ENCODE peak calls at places on chromosomes 13 and 19, in ten cellular contexts. G is IMR-90, W is retinal pigment epithelial cell, J is heart left ventricle, Q is lower leg skin, T is GM23338, V is NB4, K is body of pancreas, S is lung, N is tibial nerve. D is an unnamed sample.

GRCh38 chr19:6587998-6588507 is 2.9 kb downstream of the CD70 start:
- DNase-seq in T (peak), S (no peak), G (no peak), N (no peak), Q (no peak), K (no peak), J (no peak), W (no peak), V (no peak), D (no peak)

GRCh38 chr13:50757021-50757420 is 86.5 kb downstream of the DLEU7 start:
- DNase-seq in V (no peak), Q (no peak), G (no peak), S (no peak), J (no peak), T (no peak), N (no peak), W (no peak), K (no peak), D (peak)

GRCh38 chr13:110716235-110716505 is 2.7 kb downstream of the ING1 start:
- DNase-seq in G (no peak), N (peak), W (no peak), J (peak), T (peak), K (peak), S (peak), V (peak), Q (peak), D (no peak)

GRCh38 chr13:110818747-110819146 is 96.1 kb downstream of the ANKRD10 start:
- DNase-seq in G (no peak), Q (no peak), J (no peak), W (no peak), T (no peak), S (no peak), K (no peak), N (no peak), V (no peak), D (no peak)

GRCh38 chr13:22278336-22278929 is 607.6 kb downstream of the FGF9 start:
- DNase-seq in J (no peak), K (peak), N (peak), V (peak), T (peak), W (no peak), S (peak), Q (peak), G (peak), D (peak)

GRCh38 chr13:39185326-39185725 is 147.1 kb downstream of the NHLRC3 start:
- DNase-seq in Q (no peak), V (no peak), K (no peak), J (no peak), T (no peak), W (no peak), G (no peak), S (no peak), N (no peak), D (peak)

GRCh38 chr13:111510502-111511218 is 190.2 kb downstream of the TEX29 start:
- DNase-seq in S (no peak), V (no peak), G (no peak), N (no peak), Q (no peak), T (no peak), W (no peak), K (no peak), J (no peak), D (no peak)

GRCh38 chr19:34189199-34189916 is 17.1 kb downstream of the LSM14A start:
- DNase-seq in Q (no peak), T (no peak), J (no peak), W (no peak), G (no peak), V (no peak), S (no peak), K (no peak), N (no peak), D (no peak)

GRCh38 chr19:8460516-8461298 is 15.9 kb downstream of the HNRNPM start:
- DNase-seq in K (no peak), S (no peak), G (no peak), Q (no peak), T (no peak), J (no peak), N (no peak), V (no peak), W (no peak), D (no peak)

GRCh38 chr13:46896346-46897138 is at the start of gene HTR2A:
- DNase-seq in V (peak), N (no peak), T (peak), G (peak), S (no peak), K (peak), Q (no peak), J (peak), W (peak), D (no peak)

GRCh38 chr13:22825186-22825585 is 355.6 kb upstream of the SGCG start:
- DNase-seq in N (no peak), S (no peak), K (no peak), W (no peak), V (no peak), Q (no peak), T (no peak), J (no peak), G (no peak), D (no peak)

GRCh38 chr13:39600766-39601165 is 2.2 kb downstream of the LHFPL6 start:
- DNase-seq in J (peak), G (no peak), T (peak), S (no peak), N (peak), W (no peak), V (no peak), K (no peak), Q (no peak), D (no peak)

GRCh38 chr13:41064493-41064892 is 3.2 kb downstream of the WBP4 start:
- DNase-seq in S (no peak), K (no peak), Q (no peak), N (no peak), W (no peak), V (no peak), G (peak), T (no peak), J (no peak), D (peak)

GRCh38 chr13:90084684-90085290 is 1262.7 kb upstream of the MIR17HG start:
- DNase-seq in J (no peak), K (no peak), T (no peak), Q (no peak), S (no peak), N (no peak), V (no peak), W (no peak), G (no peak), D (peak)

GRCh38 chr13:78593652-78594494 is 9.5 kb downstream of the POU4F1 start:
- DNase-seq in Q (no peak), S (no peak), T (peak), W (no peak), K (no peak), J (no peak), V (no peak), N (no peak), G (no peak), D (no peak)

GRCh38 chr13:82501804-82502203 is 1380.5 kb downstream of the SLITRK1 start:
- DNase-seq in J (no peak), Q (no peak), S (no peak), K (no peak), T (no peak), G (no peak), V (no peak), W (no peak), N (no peak), D (no peak)

GRCh38 chr13:21130116-21130515 is 46.2 kb downstream of the SKA3 start:
- DNase-seq in G (no peak), T (no peak), S (no peak), N (no peak), W (no peak), J (no peak), V (no peak), Q (no peak), K (no peak), D (no peak)

GRCh38 chr19:39074205-39074692 is 9.9 kb upstream of the ACP7 start:
- DNase-seq in V (no peak), Q (no peak), T (no peak), S (no peak), W (no peak), J (no peak), N (no peak), K (no peak), G (no peak), D (no peak)

GRCh38 chr13:110290811-110291210 is 16.1 kb downstream of the COL4A1 start:
- DNase-seq in T (no peak), K (no peak), Q (no peak), S (no peak), J (no peak), N (no peak), V (no peak), G (no peak), W (no peak), D (no peak)

GRCh38 chr19:29662278-29662603 is 3.0 kb upstream of the PLEKHF1 start:
- DNase-seq in W (no peak), K (no peak), S (no peak), Q (no peak), G (no peak), N (no peak), J (no peak), V (no peak), T (no peak), D (no peak)

GRCh38 chr13:40064723-40065122 is 409.3 kb downstream of the COG6 start:
- DNase-seq in T (no peak), N (no peak), J (no peak), W (peak), S (no peak), Q (peak), K (peak), G (peak), V (peak), D (peak)

GRCh38 chr19:3785938-3786824 is at the start of gene MATK:
- DNase-seq in N (no peak), Q (no peak), G (no peak), V (peak), J (no peak), W (no peak), S (no peak), K (no peak), T (peak), D (no peak)

GRCh38 chr13:95604534-95604915 is 40.0 kb downstream of the DZIP1 start:
- DNase-seq in W (no peak), N (no peak), Q (no peak), S (no peak), J (no peak), T (no peak), V (no peak), K (no peak), G (peak), D (peak)

GRCh38 chr13:111540486-111540885 is 220.0 kb downstream of the TEX29 start:
- DNase-seq in W (no peak), Q (no peak), T (no peak), G (no peak), S (no peak), V (no peak), K (no peak), J (no peak), N (no peak), D (no peak)

GRCh38 chr13:102394158-102395053 is 7.4 kb downstream of the FGF14 start:
- DNase-seq in W (peak), G (peak), V (no peak), N (peak), S (peak), J (peak), K (peak), T (peak), Q (peak), D (peak)
- TF ChIP-seq CTCF in W (peak), G (peak), V (no peak), N (no peak), S (no peak), J (peak), K (peak), T (peak), Q (no peak), D (peak)

GRCh38 chr19:18204394-18205179 is 745 bp upstream of the RAB3A start:
- DNase-seq in J (no peak), V (no peak), T (peak), Q (peak), K (no peak), S (peak), N (no peak), G (no peak), W (no peak), D (no peak)

GRCh38 chr19:18206018-18206417 is 2.2 kb upstream of the RAB3A start:
- DNase-seq in W (no peak), J (no peak), S (no peak), T (peak), Q (no peak), G (no peak), K (no peak), V (no peak), N (no peak), D (no peak)

GRCh38 chr19:18211683-18212082 is 7.8 kb upstream of the RAB3A start:
- DNase-seq in G (no peak), T (no peak), Q (no peak), J (no peak), V (no peak), N (no peak), W (no peak), K (no peak), S (no peak), D (no peak)

GRCh38 chr19:18205180-18205915 is 1.5 kb upstream of the RAB3A start:
- DNase-seq in S (peak), T (peak), N (peak), V (peak), W (no peak), J (peak), G (peak), Q (peak), K (peak), D (peak)

DNA sequence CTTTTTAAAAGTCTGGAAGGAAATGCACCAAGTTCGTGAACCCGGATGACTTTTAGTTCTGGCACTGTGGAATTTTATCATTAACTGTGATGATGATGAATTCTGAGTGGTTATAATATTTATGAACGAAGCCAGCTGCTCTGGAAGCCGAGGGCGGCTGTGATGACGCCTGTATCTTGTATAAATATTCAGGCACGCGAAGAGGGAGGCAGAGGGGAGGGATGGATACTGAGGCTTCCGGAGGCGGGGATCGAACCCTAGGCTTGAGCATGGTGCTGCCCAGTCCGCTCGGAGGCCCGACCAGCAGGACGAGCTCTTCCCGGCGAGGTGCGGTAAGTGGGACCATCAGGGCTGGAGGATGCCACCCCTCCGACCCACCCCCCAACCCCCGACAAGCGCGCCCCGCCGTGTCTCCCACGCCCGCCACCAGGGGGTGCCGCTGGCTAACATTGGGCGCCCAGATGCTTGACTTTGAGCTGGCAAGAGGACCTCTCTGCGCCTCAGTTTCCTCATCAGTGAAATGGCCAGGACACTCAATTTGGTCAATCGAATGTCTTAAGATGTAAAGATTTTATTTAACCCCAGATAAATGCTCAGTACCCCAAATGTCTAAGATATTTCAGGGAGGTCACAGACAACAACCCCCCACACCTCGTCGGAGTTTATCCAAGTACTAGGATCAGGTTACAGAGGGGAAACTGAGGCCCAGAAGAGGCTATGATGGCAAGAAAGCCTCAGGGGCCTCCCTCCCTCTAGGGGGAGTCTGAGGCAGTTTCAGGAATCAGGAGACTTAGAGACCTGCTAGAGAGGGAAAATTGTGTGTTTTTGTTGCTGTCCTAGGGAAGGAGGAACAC is 4.5 kb upstream of the RAB3A start:
- DNase-seq in T (peak), G (peak), K (peak), S (no peak), Q (no peak), V (peak), J (peak), W (no peak), N (no peak), D (no peak)
- H3K4me3 ChIP-seq in T (no peak), G (no peak), K (no peak), S (no peak), Q (no peak), V (no peak), J (no peak), W (no peak), N (no peak), D (no peak)

GRCh38 chr19:51093510-51094345 is 11.0 kb upstream of the KLK14 start:
- DNase-seq in N (no peak), T (no peak), Q (no peak), V (no peak), G (no peak), S (no peak), J (no peak), K (no peak), W (no peak), D (peak)

GRCh38 chr19:51097166-51097736 is 11.0 kb downstream of the CTU1 start:
- DNase-seq in N (peak), K (peak), Q (peak), T (peak), J (peak), S (peak), W (no peak), V (peak), G (peak), D (peak)

GRCh38 chr19:51096473-51097165 is 11.6 kb downstream of the CTU1 start:
- DNase-seq in V (peak), N (no peak), J (no peak), K (peak), G (no peak), W (no peak), T (peak), S (no peak), Q (no peak), D (no peak)

GRCh38 chr19:51093066-51093465 is 10.4 kb upstream of the KLK14 start:
- DNase-seq in V (no peak), Q (no peak), J (no peak), W (no peak), G (no peak), S (no peak), N (no peak), K (no peak), T (no peak), D (no peak)

DNA sequence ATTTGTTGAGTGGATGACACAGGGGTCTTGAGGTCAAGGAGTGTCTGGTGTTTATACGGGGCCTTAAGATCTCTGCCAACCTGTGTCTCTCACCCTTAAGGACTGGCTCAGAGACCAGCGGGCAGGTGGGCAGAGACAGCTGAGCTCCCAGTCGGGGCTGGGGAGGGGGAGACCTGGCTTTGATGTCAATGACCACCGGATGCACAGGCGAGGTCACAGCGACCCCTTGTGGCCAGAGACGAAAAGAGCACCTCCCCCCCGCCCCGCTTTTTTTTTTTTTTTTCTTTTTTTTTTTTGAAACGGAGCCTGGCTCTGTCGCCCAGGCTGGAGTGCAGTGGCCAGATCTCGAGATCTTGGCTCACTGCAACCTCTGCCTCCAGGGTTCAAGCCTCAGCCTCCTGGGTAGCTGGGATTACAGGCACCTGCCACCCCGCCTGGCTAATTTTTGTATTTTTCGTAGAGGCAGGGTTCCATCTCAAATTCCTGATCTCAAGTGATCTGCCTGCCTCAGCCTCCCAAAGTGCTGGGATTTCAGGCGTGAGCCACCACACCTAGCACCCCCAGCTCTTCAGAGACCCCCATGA is 12.1 kb upstream of the KLK14 start:
- DNase-seq in G (no peak), N (no peak), K (no peak), T (peak), J (no peak), V (peak), W (no peak), Q (no peak), S (no peak), D (no peak)
- TF ChIP-seq CTCF in G (peak), N (peak), K (peak), T (peak), J (peak), V (peak), W (peak), Q (no peak), S (peak), D (peak)

DNA sequence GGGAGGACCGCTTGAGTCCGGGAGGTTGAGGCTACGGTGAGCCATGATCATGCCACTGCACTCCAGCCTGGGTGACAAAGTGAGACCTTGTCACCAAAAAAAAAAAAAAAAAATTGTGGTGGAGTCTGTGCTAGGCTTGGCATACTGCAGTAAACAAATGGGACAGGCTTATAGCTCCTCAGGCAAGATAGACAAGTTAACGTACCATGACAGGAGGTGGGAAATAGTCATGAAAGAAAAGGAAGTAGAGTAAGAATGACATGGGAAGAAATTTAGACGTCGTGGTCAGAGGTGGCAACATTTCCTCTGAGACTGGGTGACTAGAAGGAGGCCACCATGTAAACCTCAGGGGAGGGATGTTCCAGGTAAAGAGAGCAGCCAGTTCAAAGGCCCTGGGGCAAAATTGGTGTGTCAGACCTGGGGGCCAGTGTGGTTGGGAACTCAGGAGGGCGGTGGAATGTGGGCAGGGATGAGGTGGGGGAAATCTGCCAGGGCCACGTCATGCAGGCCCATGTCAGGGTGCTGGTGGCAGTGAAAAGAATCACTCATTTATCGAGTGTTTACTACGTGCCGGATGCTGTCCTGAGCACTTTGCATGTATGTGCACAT is 5.6 kb downstream of the SNRPA start:
- DNase-seq in S (no peak), K (no peak), N (no peak), T (no peak), G (no peak), V (no peak), J (no peak), W (no peak), Q (no peak), D (peak)
- H3K4me3 ChIP-seq in S (no peak), K (no peak), N (no peak), T (no peak), G (no peak), V (no peak), J (no peak), W (no peak), Q (no peak), D (no peak)

DNA sequence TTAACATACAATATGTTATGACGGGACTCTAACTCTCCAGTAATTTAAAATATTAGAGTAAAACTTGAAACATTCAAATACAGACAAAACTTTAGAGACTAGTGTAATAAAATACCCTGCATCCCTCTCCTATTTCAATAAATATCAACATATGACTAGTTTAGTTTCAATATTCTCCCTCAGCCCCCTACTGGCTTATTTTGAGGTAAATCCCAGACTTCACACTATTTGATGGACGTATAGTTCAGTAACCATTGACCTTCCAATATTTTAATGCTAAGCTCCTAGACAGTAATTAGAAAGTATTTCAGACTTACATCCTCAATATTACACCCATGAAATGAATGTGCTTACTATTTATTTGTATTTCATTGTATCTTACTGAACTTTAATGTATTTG is 180.7 kb upstream of the STARD13 start:
- DNase-seq in G (no peak), N (no peak), W (no peak), Q (no peak), V (no peak), J (no peak), K (no peak), T (no peak), S (no peak), D (no peak)
- TF ChIP-seq CTCF in G (no peak), N (no peak), W (peak), Q (no peak), V (no peak), J (no peak), K (no peak), T (peak), S (no peak), D (no peak)

GRCh38 chr19:1837625-1838105 is 10.6 kb downstream of the REXO1 start:
- DNase-seq in J (no peak), S (no peak), G (no peak), V (no peak), Q (no peak), K (no peak), N (no peak), W (no peak), T (peak), D (no peak)
- H3K4me3 ChIP-seq in J (no peak), S (no peak), G (no peak), V (no peak), Q (no peak), K (no peak), N (no peak), W (no peak), T (no peak), D (no peak)

D was measured in bronchial epithelial cell.